ENCODE peak calls at places on chromosomes 2 and 18, in six cellular contexts. One of them, this sample, is unnamed.

GRCh38 chr2:224892574-224893204 is 149.6 kb downstream of the DOCK10 start:
- DNase-seq in AG04449: no peak
- DNase-seq in kidney: no peak
- DNase-seq in WERI-Rb-1: no peak
- DNase-seq in cardiac muscle cell: no peak
- DNase-seq in BE2C: no peak
- DNase-seq in this sample: no peak

GRCh38 chr2:180761224-180761623 is 219.2 kb upstream of the UBE2E3 start:
- DNase-seq in AG04449: no peak
- DNase-seq in WERI-Rb-1: no peak
- DNase-seq in kidney: no peak
- DNase-seq in cardiac muscle cell: peak
- DNase-seq in BE2C: no peak
- DNase-seq in this sample: no peak

GRCh38 chr2:234635284-234635683 is 138.4 kb upstream of the ARL4C start:
- DNase-seq in AG04449: no peak
- DNase-seq in BE2C: no peak
- DNase-seq in WERI-Rb-1: no peak
- DNase-seq in kidney: no peak
- DNase-seq in cardiac muscle cell: no peak
- DNase-seq in this sample: no peak

GRCh38 chr18:43277164-43277600 is at the start of gene SYT4:
- DNase-seq in cardiac muscle cell: peak
- DNase-seq in AG04449: no peak
- DNase-seq in kidney: peak
- DNase-seq in BE2C: peak
- DNase-seq in WERI-Rb-1: peak
- DNase-seq in this sample: peak

GRCh38 chr2:21040468-21041377 is 3.1 kb downstream of the APOB start:
- DNase-seq in cardiac muscle cell: no peak
- DNase-seq in kidney: no peak
- DNase-seq in BE2C: no peak
- DNase-seq in AG04449: no peak
- DNase-seq in WERI-Rb-1: no peak
- DNase-seq in this sample: no peak

GRCh38 chr18:49811151-49811938 is 2.0 kb downstream of the ACAA2 start:
- DNase-seq in cardiac muscle cell: no peak
- DNase-seq in AG04449: no peak
- DNase-seq in kidney: no peak
- DNase-seq in BE2C: no peak
- DNase-seq in WERI-Rb-1: no peak
- DNase-seq in this sample: no peak

GRCh38 chr2:112183327-112184025 is 45.3 kb downstream of the FBLN7 start:
- DNase-seq in AG04449: no peak
- DNase-seq in BE2C: no peak
- DNase-seq in kidney: no peak
- DNase-seq in WERI-Rb-1: no peak
- DNase-seq in cardiac muscle cell: no peak
- DNase-seq in this sample: no peak

GRCh38 chr2:138433995-138434991 is 67.3 kb upstream of the SPOPL start:
- DNase-seq in BE2C: peak
- DNase-seq in cardiac muscle cell: peak
- DNase-seq in WERI-Rb-1: no peak
- DNase-seq in AG04449: no peak
- DNase-seq in kidney: no peak
- DNase-seq in this sample: no peak

GRCh38 chr2:73080321-73081131 is 9.0 kb upstream of the SFXN5 start:
- DNase-seq in WERI-Rb-1: no peak
- DNase-seq in cardiac muscle cell: peak
- DNase-seq in AG04449: no peak
- DNase-seq in kidney: peak
- DNase-seq in BE2C: no peak
- DNase-seq in this sample: no peak

DNA sequence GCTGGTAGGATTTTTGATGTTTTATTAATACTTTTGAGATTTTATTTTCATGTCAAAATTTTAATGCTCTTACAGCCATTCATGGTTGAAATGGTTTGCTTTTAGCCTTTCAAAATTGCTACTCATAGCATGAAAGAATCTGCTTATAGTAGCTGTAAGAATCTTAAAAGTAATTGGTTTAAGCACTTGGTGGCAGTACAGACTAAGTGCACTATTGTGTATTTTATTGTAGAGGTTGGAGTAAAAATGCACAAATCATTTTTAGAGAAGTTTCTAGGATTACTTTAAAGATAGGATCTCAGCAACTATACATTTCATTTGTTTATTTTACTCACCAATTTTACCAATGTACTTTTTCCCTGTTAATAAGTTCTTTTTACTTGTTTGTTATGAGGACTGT is 205.8 kb downstream of the SPAG16 start:
- DNase-seq in WERI-Rb-1: no peak
- DNase-seq in cardiac muscle cell: no peak
- DNase-seq in AG04449: no peak
- DNase-seq in kidney: no peak
- DNase-seq in BE2C: no peak
- DNase-seq in this sample: no peak
- TF ChIP-seq CTCF in WERI-Rb-1: no peak
- TF ChIP-seq CTCF in cardiac muscle cell: no peak
- TF ChIP-seq CTCF in AG04449: no peak
- TF ChIP-seq CTCF in kidney: no peak
- TF ChIP-seq CTCF in BE2C: peak
- TF ChIP-seq CTCF in this sample: no peak

GRCh38 chr18:75198046-75198445 is 10.9 kb downstream of the PTGR3 start:
- DNase-seq in BE2C: no peak
- DNase-seq in cardiac muscle cell: peak
- DNase-seq in AG04449: no peak
- DNase-seq in kidney: no peak
- DNase-seq in WERI-Rb-1: no peak
- DNase-seq in this sample: no peak
- TF ChIP-seq CTCF in BE2C: no peak
- TF ChIP-seq CTCF in cardiac muscle cell: no peak
- TF ChIP-seq CTCF in AG04449: no peak
- TF ChIP-seq CTCF in kidney: no peak
- TF ChIP-seq CTCF in WERI-Rb-1: no peak
- TF ChIP-seq CTCF in this sample: no peak

DNA sequence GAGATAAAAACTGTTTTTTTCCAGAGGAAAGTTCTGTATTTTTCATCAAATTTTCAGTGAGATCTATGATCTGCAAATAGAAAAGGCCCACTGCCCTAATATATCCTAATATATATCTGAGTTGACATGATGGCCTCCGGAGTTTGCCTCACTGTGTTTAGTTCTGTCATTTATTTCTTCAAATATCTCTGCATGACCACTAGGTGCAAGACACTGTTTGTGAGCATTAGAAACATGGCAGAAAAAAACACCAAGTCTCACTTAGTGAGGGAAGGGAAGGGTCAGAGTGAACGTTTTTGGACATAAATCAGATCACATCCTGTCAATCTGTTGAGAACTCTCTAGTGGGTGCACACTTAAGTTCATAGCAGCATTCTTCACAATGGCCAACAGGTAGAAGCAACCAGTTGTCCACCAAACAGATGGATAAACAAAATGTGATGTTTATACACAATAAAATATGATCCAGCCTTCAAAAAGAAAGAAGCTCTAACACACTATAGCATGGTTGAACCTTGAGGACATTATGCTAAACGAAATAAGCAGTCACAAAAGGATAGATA is 53.4 kb downstream of the SPIRE1 start:
- DNase-seq in cardiac muscle cell: no peak
- DNase-seq in kidney: no peak
- DNase-seq in AG04449: no peak
- DNase-seq in WERI-Rb-1: no peak
- DNase-seq in BE2C: no peak
- DNase-seq in this sample: no peak
- TF ChIP-seq CTCF in cardiac muscle cell: peak
- TF ChIP-seq CTCF in kidney: no peak
- TF ChIP-seq CTCF in AG04449: no peak
- TF ChIP-seq CTCF in WERI-Rb-1: no peak
- TF ChIP-seq CTCF in BE2C: no peak
- TF ChIP-seq CTCF in this sample: peak

GRCh38 chr2:65640793-65641103 is 208.3 kb upstream of the SPRED2 start:
- DNase-seq in BE2C: no peak
- DNase-seq in kidney: no peak
- DNase-seq in WERI-Rb-1: no peak
- DNase-seq in AG04449: no peak
- DNase-seq in cardiac muscle cell: no peak
- DNase-seq in this sample: no peak
- TF ChIP-seq CTCF in BE2C: no peak
- TF ChIP-seq CTCF in kidney: no peak
- TF ChIP-seq CTCF in WERI-Rb-1: no peak
- TF ChIP-seq CTCF in AG04449: no peak
- TF ChIP-seq CTCF in cardiac muscle cell: no peak
- TF ChIP-seq CTCF in this sample: no peak

This sample was measured in glutamatergic neuron.